ENCODE peak calls at places on chromosome 7, in five cellular contexts. One of them, this sample, is unnamed.
A peak's percentile ranks its signal among the peaks of the same experiment; 100 is the strongest.

GRCh38 chr7:38318803-38319416 is 45.5 kb upstream of the TARP start:
- DNase-seq in HTR-8/SVneo: peak; percentile 69
- DNase-seq in foreskin keratinocyte: peak; percentile 26
- DNase-seq in erythroblast: peak; percentile 34
- DNase-seq in stimulated activated CD4-positive, alpha-beta T cell treated with anti-CD3 and anti-CD28 coated beads, Interleukin-1b, Interleukin-23, amount 100 ng/mL, for 4 hours: no peak
- DNase-seq in this sample: no peak

GRCh38 chr7:150631866-150632864 is at the start of gene GIMAP6:
- DNase-seq in erythroblast: no peak
- DNase-seq in stimulated activated CD4-positive, alpha-beta T cell treated with anti-CD3 and anti-CD28 coated beads, Interleukin-1b, Interleukin-23, amount 100 ng/mL, for 4 hours: peak; percentile 16
- DNase-seq in foreskin keratinocyte: no peak
- DNase-seq in HTR-8/SVneo: no peak
- DNase-seq in this sample: no peak

GRCh38 chr7:73521636-73522080 is 435 bp downstream of the BAZ1B start:
- DNase-seq in foreskin keratinocyte: peak; percentile 23
- DNase-seq in HTR-8/SVneo: no peak
- DNase-seq in stimulated activated CD4-positive, alpha-beta T cell treated with anti-CD3 and anti-CD28 coated beads, Interleukin-1b, Interleukin-23, amount 100 ng/mL, for 4 hours: peak; percentile 69
- DNase-seq in erythroblast: peak; percentile 93
- DNase-seq in this sample: peak; percentile 48

GRCh38 chr7:24572421-24573007 is 738 bp upstream of the PALS2 start:
- DNase-seq in erythroblast: no peak
- DNase-seq in stimulated activated CD4-positive, alpha-beta T cell treated with anti-CD3 and anti-CD28 coated beads, Interleukin-1b, Interleukin-23, amount 100 ng/mL, for 4 hours: no peak
- DNase-seq in foreskin keratinocyte: peak; percentile 52
- DNase-seq in HTR-8/SVneo: peak; percentile 26
- DNase-seq in this sample: no peak

GRCh38 chr7:88001744-88002530 is 67.9 kb downstream of the ADAM22 start:
- DNase-seq in erythroblast: no peak
- DNase-seq in HTR-8/SVneo: no peak
- DNase-seq in foreskin keratinocyte: no peak
- DNase-seq in stimulated activated CD4-positive, alpha-beta T cell treated with anti-CD3 and anti-CD28 coated beads, Interleukin-1b, Interleukin-23, amount 100 ng/mL, for 4 hours: no peak
- DNase-seq in this sample: no peak

GRCh38 chr7:152544481-152544927 is 108.7 kb upstream of the KMT2C start:
- DNase-seq in erythroblast: no peak
- DNase-seq in stimulated activated CD4-positive, alpha-beta T cell treated with anti-CD3 and anti-CD28 coated beads, Interleukin-1b, Interleukin-23, amount 100 ng/mL, for 4 hours: no peak
- DNase-seq in foreskin keratinocyte: no peak
- DNase-seq in HTR-8/SVneo: no peak
- DNase-seq in this sample: no peak

GRCh38 chr7:12647364-12648219 is 39.8 kb upstream of the ARL4A start:
- DNase-seq in stimulated activated CD4-positive, alpha-beta T cell treated with anti-CD3 and anti-CD28 coated beads, Interleukin-1b, Interleukin-23, amount 100 ng/mL, for 4 hours: no peak
- DNase-seq in foreskin keratinocyte: peak; percentile 68
- DNase-seq in HTR-8/SVneo: no peak
- DNase-seq in erythroblast: peak; percentile 61
- DNase-seq in this sample: no peak

GRCh38 chr7:93566876-93567275 is 7.6 kb downstream of the CALCR start:
- DNase-seq in HTR-8/SVneo: no peak
- DNase-seq in stimulated activated CD4-positive, alpha-beta T cell treated with anti-CD3 and anti-CD28 coated beads, Interleukin-1b, Interleukin-23, amount 100 ng/mL, for 4 hours: no peak
- DNase-seq in foreskin keratinocyte: no peak
- DNase-seq in erythroblast: no peak
- DNase-seq in this sample: no peak

GRCh38 chr7:140200102-140200989 is 23.6 kb upstream of the KDM7A start:
- DNase-seq in foreskin keratinocyte: peak; percentile 73
- DNase-seq in erythroblast: no peak
- DNase-seq in HTR-8/SVneo: no peak
- DNase-seq in stimulated activated CD4-positive, alpha-beta T cell treated with anti-CD3 and anti-CD28 coated beads, Interleukin-1b, Interleukin-23, amount 100 ng/mL, for 4 hours: no peak
- DNase-seq in this sample: no peak

GRCh38 chr7:127667017-127667670 is 15.2 kb downstream of the SND1 start:
- DNase-seq in foreskin keratinocyte: peak; percentile 72
- DNase-seq in HTR-8/SVneo: peak; percentile 41
- DNase-seq in stimulated activated CD4-positive, alpha-beta T cell treated with anti-CD3 and anti-CD28 coated beads, Interleukin-1b, Interleukin-23, amount 100 ng/mL, for 4 hours: no peak
- DNase-seq in erythroblast: no peak
- DNase-seq in this sample: no peak

GRCh38 chr7:151276651-151277590 is 28.4 kb upstream of the SMARCD3 start:
- DNase-seq in HTR-8/SVneo: peak; percentile 54
- DNase-seq in foreskin keratinocyte: peak; percentile 14
- DNase-seq in erythroblast: no peak
- DNase-seq in stimulated activated CD4-positive, alpha-beta T cell treated with anti-CD3 and anti-CD28 coated beads, Interleukin-1b, Interleukin-23, amount 100 ng/mL, for 4 hours: peak; percentile 53
- DNase-seq in this sample: no peak

GRCh38 chr7:79452032-79452494 is 1.4 kb downstream of the MAGI2 start:
- DNase-seq in foreskin keratinocyte: peak; percentile 75
- DNase-seq in HTR-8/SVneo: peak; percentile 75
- DNase-seq in erythroblast: peak; percentile 43
- DNase-seq in stimulated activated CD4-positive, alpha-beta T cell treated with anti-CD3 and anti-CD28 coated beads, Interleukin-1b, Interleukin-23, amount 100 ng/mL, for 4 hours: no peak
- DNase-seq in this sample: no peak

GRCh38 chr7:132656846-132657776 is 80.8 kb upstream of the PLXNA4 start:
- DNase-seq in HTR-8/SVneo: no peak
- DNase-seq in erythroblast: peak; percentile 34
- DNase-seq in foreskin keratinocyte: no peak
- DNase-seq in stimulated activated CD4-positive, alpha-beta T cell treated with anti-CD3 and anti-CD28 coated beads, Interleukin-1b, Interleukin-23, amount 100 ng/mL, for 4 hours: no peak
- DNase-seq in this sample: no peak

GRCh38 chr7:13846386-13846785 is 143.1 kb downstream of the ETV1 start:
- DNase-seq in erythroblast: no peak
- DNase-seq in HTR-8/SVneo: no peak
- DNase-seq in foreskin keratinocyte: no peak
- DNase-seq in stimulated activated CD4-positive, alpha-beta T cell treated with anti-CD3 and anti-CD28 coated beads, Interleukin-1b, Interleukin-23, amount 100 ng/mL, for 4 hours: no peak
- DNase-seq in this sample: no peak

GRCh38 chr7:119421657-119422056 is 851.3 kb upstream of the KCND2 start:
- DNase-seq in foreskin keratinocyte: no peak
- DNase-seq in stimulated activated CD4-positive, alpha-beta T cell treated with anti-CD3 and anti-CD28 coated beads, Interleukin-1b, Interleukin-23, amount 100 ng/mL, for 4 hours: no peak
- DNase-seq in HTR-8/SVneo: no peak
- DNase-seq in erythroblast: no peak
- DNase-seq in this sample: no peak

GRCh38 chr7:114502454-114503254 is 88.0 kb downstream of the FOXP2 start:
- DNase-seq in HTR-8/SVneo: peak; percentile 1
- DNase-seq in erythroblast: no peak
- DNase-seq in stimulated activated CD4-positive, alpha-beta T cell treated with anti-CD3 and anti-CD28 coated beads, Interleukin-1b, Interleukin-23, amount 100 ng/mL, for 4 hours: no peak
- DNase-seq in foreskin keratinocyte: no peak
- DNase-seq in this sample: no peak

GRCh38 chr7:101880536-101881443 is 63.4 kb downstream of the CUX1 start:
- DNase-seq in foreskin keratinocyte: peak; percentile 74
- DNase-seq in erythroblast: no peak
- DNase-seq in stimulated activated CD4-positive, alpha-beta T cell treated with anti-CD3 and anti-CD28 coated beads, Interleukin-1b, Interleukin-23, amount 100 ng/mL, for 4 hours: no peak
- DNase-seq in HTR-8/SVneo: no peak
- DNase-seq in this sample: no peak

GRCh38 chr7:70681111-70681846 is 450.7 kb upstream of the GALNT17 start:
- DNase-seq in HTR-8/SVneo: no peak
- DNase-seq in erythroblast: no peak
- DNase-seq in stimulated activated CD4-positive, alpha-beta T cell treated with anti-CD3 and anti-CD28 coated beads, Interleukin-1b, Interleukin-23, amount 100 ng/mL, for 4 hours: no peak
- DNase-seq in foreskin keratinocyte: no peak
- DNase-seq in this sample: no peak

GRCh38 chr7:22698762-22699161 is 28.2 kb upstream of the IL6 start:
- DNase-seq in stimulated activated CD4-positive, alpha-beta T cell treated with anti-CD3 and anti-CD28 coated beads, Interleukin-1b, Interleukin-23, amount 100 ng/mL, for 4 hours: no peak
- DNase-seq in foreskin keratinocyte: no peak
- DNase-seq in HTR-8/SVneo: no peak
- DNase-seq in erythroblast: no peak
- DNase-seq in this sample: no peak

GRCh38 chr7:17651926-17652385 is 288.3 kb downstream of the SNX13 start:
- DNase-seq in HTR-8/SVneo: peak; percentile 26
- DNase-seq in foreskin keratinocyte: peak; percentile 58
- DNase-seq in erythroblast: no peak
- DNase-seq in stimulated activated CD4-positive, alpha-beta T cell treated with anti-CD3 and anti-CD28 coated beads, Interleukin-1b, Interleukin-23, amount 100 ng/mL, for 4 hours: no peak
- DNase-seq in this sample: no peak

GRCh38 chr7:120168066-120168465 is 104.9 kb upstream of the KCND2 start:
- DNase-seq in erythroblast: no peak
- DNase-seq in foreskin keratinocyte: no peak
- DNase-seq in HTR-8/SVneo: no peak
- DNase-seq in stimulated activated CD4-positive, alpha-beta T cell treated with anti-CD3 and anti-CD28 coated beads, Interleukin-1b, Interleukin-23, amount 100 ng/mL, for 4 hours: no peak
- DNase-seq in this sample: no peak

GRCh38 chr7:80134536-80135305 is at the start of gene GNAI1:
- DNase-seq in stimulated activated CD4-positive, alpha-beta T cell treated with anti-CD3 and anti-CD28 coated beads, Interleukin-1b, Interleukin-23, amount 100 ng/mL, for 4 hours: peak; percentile 18
- DNase-seq in erythroblast: peak; percentile 86
- DNase-seq in foreskin keratinocyte: peak; percentile 91
- DNase-seq in HTR-8/SVneo: peak; percentile 48
- DNase-seq in this sample: peak; percentile 72

GRCh38 chr7:106216517-106217088 is 68.2 kb downstream of the NAMPT start:
- DNase-seq in HTR-8/SVneo: peak; percentile 62
- DNase-seq in erythroblast: peak; percentile 62
- DNase-seq in foreskin keratinocyte: peak; percentile 78
- DNase-seq in stimulated activated CD4-positive, alpha-beta T cell treated with anti-CD3 and anti-CD28 coated beads, Interleukin-1b, Interleukin-23, amount 100 ng/mL, for 4 hours: no peak
- DNase-seq in this sample: no peak

GRCh38 chr7:93029056-93029455 is 88.7 kb downstream of the SAMD9 start:
- DNase-seq in HTR-8/SVneo: no peak
- DNase-seq in stimulated activated CD4-positive, alpha-beta T cell treated with anti-CD3 and anti-CD28 coated beads, Interleukin-1b, Interleukin-23, amount 100 ng/mL, for 4 hours: no peak
- DNase-seq in foreskin keratinocyte: peak; percentile 45
- DNase-seq in erythroblast: no peak
- DNase-seq in this sample: no peak

GRCh38 chr7:30468791-30469190 is 9.8 kb downstream of the NOD1 start:
- DNase-seq in foreskin keratinocyte: no peak
- DNase-seq in HTR-8/SVneo: no peak
- DNase-seq in erythroblast: no peak
- DNase-seq in stimulated activated CD4-positive, alpha-beta T cell treated with anti-CD3 and anti-CD28 coated beads, Interleukin-1b, Interleukin-23, amount 100 ng/mL, for 4 hours: no peak
- DNase-seq in this sample: no peak

GRCh38 chr7:142804715-142805114 is 33.9 kb downstream of the PRSS2 start:
- DNase-seq in erythroblast: no peak
- DNase-seq in stimulated activated CD4-positive, alpha-beta T cell treated with anti-CD3 and anti-CD28 coated beads, Interleukin-1b, Interleukin-23, amount 100 ng/mL, for 4 hours: no peak
- DNase-seq in HTR-8/SVneo: no peak
- DNase-seq in foreskin keratinocyte: no peak
- DNase-seq in this sample: no peak

GRCh38 chr7:6015917-6016652 is 7.0 kb downstream of the AIMP2 start:
- DNase-seq in HTR-8/SVneo: no peak
- DNase-seq in foreskin keratinocyte: no peak
- DNase-seq in stimulated activated CD4-positive, alpha-beta T cell treated with anti-CD3 and anti-CD28 coated beads, Interleukin-1b, Interleukin-23, amount 100 ng/mL, for 4 hours: no peak
- DNase-seq in erythroblast: peak; percentile 84
- DNase-seq in this sample: no peak

GRCh38 chr7:93231264-93231663 is 902 bp upstream of the VPS50 start:
- DNase-seq in erythroblast: peak; percentile 49
- DNase-seq in HTR-8/SVneo: no peak
- DNase-seq in foreskin keratinocyte: peak; percentile 26
- DNase-seq in stimulated activated CD4-positive, alpha-beta T cell treated with anti-CD3 and anti-CD28 coated beads, Interleukin-1b, Interleukin-23, amount 100 ng/mL, for 4 hours: no peak
- DNase-seq in this sample: no peak

GRCh38 chr7:148773344-148773743 is 74.6 kb downstream of the CUL1 start:
- DNase-seq in HTR-8/SVneo: no peak
- DNase-seq in erythroblast: no peak
- DNase-seq in stimulated activated CD4-positive, alpha-beta T cell treated with anti-CD3 and anti-CD28 coated beads, Interleukin-1b, Interleukin-23, amount 100 ng/mL, for 4 hours: no peak
- DNase-seq in foreskin keratinocyte: no peak
- DNase-seq in this sample: no peak

This sample was measured in NCI-H1048.